ENCODE peak calls at places on chromosomes 13 and 19, in five cellular contexts. One of them, this sample, is unnamed.
A peak's percentile ranks its signal among the peaks of the same experiment; 100 is the strongest.

GRCh38 chr19:46241676-46242075 is 12.1 kb downstream of the IGFL1 start:
- DNase-seq in hippocampal formation: no peak
- DNase-seq in OCI-LY7: no peak
- DNase-seq in activated T-cell treated with anti-CD3 and anti-CD28 coated beads, Interleukin-2, amount 50 U/mL, for 1 hour: no peak
- DNase-seq in fibroblast of the aortic adventitia: no peak
- DNase-seq in this sample: no peak

GRCh38 chr19:51810228-51810627 is 15.3 kb downstream of the FPR3 start:
- DNase-seq in hippocampal formation: no peak
- DNase-seq in OCI-LY7: no peak
- DNase-seq in activated T-cell treated with anti-CD3 and anti-CD28 coated beads, Interleukin-2, amount 50 U/mL, for 1 hour: no peak
- DNase-seq in fibroblast of the aortic adventitia: peak; percentile 44
- DNase-seq in this sample: no peak

GRCh38 chr19:6654347-6655310 is 15.3 kb downstream of the TNFSF14 start:
- DNase-seq in hippocampal formation: no peak
- DNase-seq in OCI-LY7: peak; percentile 36
- DNase-seq in activated T-cell treated with anti-CD3 and anti-CD28 coated beads, Interleukin-2, amount 50 U/mL, for 1 hour: peak; percentile 49
- DNase-seq in fibroblast of the aortic adventitia: no peak
- DNase-seq in this sample: no peak

GRCh38 chr13:26965976-26966375 is 205.4 kb upstream of the GPR12 start:
- DNase-seq in hippocampal formation: no peak
- DNase-seq in OCI-LY7: no peak
- DNase-seq in activated T-cell treated with anti-CD3 and anti-CD28 coated beads, Interleukin-2, amount 50 U/mL, for 1 hour: no peak
- DNase-seq in fibroblast of the aortic adventitia: peak; percentile 76
- DNase-seq in this sample: peak; percentile 22

GRCh38 chr13:30346789-30347167 is 39.4 kb upstream of the KATNAL1 start:
- DNase-seq in hippocampal formation: no peak
- DNase-seq in OCI-LY7: no peak
- DNase-seq in activated T-cell treated with anti-CD3 and anti-CD28 coated beads, Interleukin-2, amount 50 U/mL, for 1 hour: no peak
- DNase-seq in fibroblast of the aortic adventitia: no peak
- DNase-seq in this sample: no peak

GRCh38 chr13:76975863-76976262 is 16.0 kb upstream of the CLN5 start:
- DNase-seq in hippocampal formation: no peak
- DNase-seq in OCI-LY7: no peak
- DNase-seq in activated T-cell treated with anti-CD3 and anti-CD28 coated beads, Interleukin-2, amount 50 U/mL, for 1 hour: no peak
- DNase-seq in fibroblast of the aortic adventitia: no peak
- DNase-seq in this sample: no peak

GRCh38 chr13:49935171-49936084 is 712 bp downstream of the SPRYD7 start:
- DNase-seq in hippocampal formation: peak; percentile 62
- DNase-seq in OCI-LY7: peak; percentile 44
- DNase-seq in activated T-cell treated with anti-CD3 and anti-CD28 coated beads, Interleukin-2, amount 50 U/mL, for 1 hour: no peak
- DNase-seq in fibroblast of the aortic adventitia: peak; percentile 56
- DNase-seq in this sample: peak; percentile 20

GRCh38 chr19:55390461-55390880 is 4.7 kb downstream of the RPL28 start:
- DNase-seq in hippocampal formation: no peak
- DNase-seq in OCI-LY7: no peak
- DNase-seq in activated T-cell treated with anti-CD3 and anti-CD28 coated beads, Interleukin-2, amount 50 U/mL, for 1 hour: no peak
- DNase-seq in fibroblast of the aortic adventitia: no peak
- DNase-seq in this sample: no peak

GRCh38 chr19:10086032-10086903 is at the start of gene SHFL:
- DNase-seq in hippocampal formation: peak; percentile 28
- DNase-seq in OCI-LY7: peak; percentile 81
- DNase-seq in activated T-cell treated with anti-CD3 and anti-CD28 coated beads, Interleukin-2, amount 50 U/mL, for 1 hour: peak; percentile 89
- DNase-seq in fibroblast of the aortic adventitia: peak; percentile 55
- DNase-seq in this sample: peak; percentile 33

GRCh38 chr13:110512198-110512740 is 49.3 kb downstream of the RAB20 start:
- DNase-seq in hippocampal formation: no peak
- DNase-seq in OCI-LY7: no peak
- DNase-seq in activated T-cell treated with anti-CD3 and anti-CD28 coated beads, Interleukin-2, amount 50 U/mL, for 1 hour: no peak
- DNase-seq in fibroblast of the aortic adventitia: no peak
- DNase-seq in this sample: no peak

GRCh38 chr19:39449116-39449797 is 3.9 kb downstream of the SUPT5H start:
- DNase-seq in hippocampal formation: no peak
- DNase-seq in OCI-LY7: peak; percentile 38
- DNase-seq in activated T-cell treated with anti-CD3 and anti-CD28 coated beads, Interleukin-2, amount 50 U/mL, for 1 hour: no peak
- DNase-seq in fibroblast of the aortic adventitia: no peak
- DNase-seq in this sample: no peak

GRCh38 chr13:106466691-106467405 is 68.6 kb downstream of the EFNB2 start:
- DNase-seq in hippocampal formation: no peak
- DNase-seq in OCI-LY7: no peak
- DNase-seq in activated T-cell treated with anti-CD3 and anti-CD28 coated beads, Interleukin-2, amount 50 U/mL, for 1 hour: no peak
- DNase-seq in fibroblast of the aortic adventitia: no peak
- DNase-seq in this sample: no peak

GRCh38 chr13:84645196-84646071 is 763.2 kb upstream of the SLITRK1 start:
- DNase-seq in hippocampal formation: no peak
- DNase-seq in OCI-LY7: no peak
- DNase-seq in activated T-cell treated with anti-CD3 and anti-CD28 coated beads, Interleukin-2, amount 50 U/mL, for 1 hour: no peak
- DNase-seq in fibroblast of the aortic adventitia: peak; percentile 92
- DNase-seq in this sample: no peak

GRCh38 chr13:27997904-27998522 is 9.5 kb upstream of the URAD start:
- DNase-seq in hippocampal formation: no peak
- DNase-seq in OCI-LY7: peak; percentile 66
- DNase-seq in activated T-cell treated with anti-CD3 and anti-CD28 coated beads, Interleukin-2, amount 50 U/mL, for 1 hour: peak; percentile 21
- DNase-seq in fibroblast of the aortic adventitia: peak; percentile 51
- DNase-seq in this sample: peak; percentile 4

GRCh38 chr19:3358919-3359849 is 7.2 kb upstream of the NFIC start:
- DNase-seq in hippocampal formation: peak; percentile 62
- DNase-seq in OCI-LY7: peak; percentile 28
- DNase-seq in activated T-cell treated with anti-CD3 and anti-CD28 coated beads, Interleukin-2, amount 50 U/mL, for 1 hour: peak; percentile 75
- DNase-seq in fibroblast of the aortic adventitia: no peak
- DNase-seq in this sample: no peak

GRCh38 chr13:90717451-90717936 is 630.0 kb upstream of the MIR17HG start:
- DNase-seq in hippocampal formation: no peak
- DNase-seq in OCI-LY7: no peak
- DNase-seq in activated T-cell treated with anti-CD3 and anti-CD28 coated beads, Interleukin-2, amount 50 U/mL, for 1 hour: no peak
- DNase-seq in fibroblast of the aortic adventitia: peak; percentile 59
- DNase-seq in this sample: peak; percentile 12

GRCh38 chr13:59991395-59991794 is 172.3 kb downstream of the DIAPH3 start:
- DNase-seq in hippocampal formation: no peak
- DNase-seq in OCI-LY7: no peak
- DNase-seq in activated T-cell treated with anti-CD3 and anti-CD28 coated beads, Interleukin-2, amount 50 U/mL, for 1 hour: no peak
- DNase-seq in fibroblast of the aortic adventitia: no peak
- DNase-seq in this sample: no peak

GRCh38 chr19:55080915-55081772 is 5.5 kb downstream of the EPS8L1 start:
- DNase-seq in hippocampal formation: peak; percentile 35
- DNase-seq in OCI-LY7: peak; percentile 90
- DNase-seq in activated T-cell treated with anti-CD3 and anti-CD28 coated beads, Interleukin-2, amount 50 U/mL, for 1 hour: peak; percentile 91
- DNase-seq in fibroblast of the aortic adventitia: peak; percentile 36
- DNase-seq in this sample: peak; percentile 27

GRCh38 chr19:49413348-49413747 is 9.9 kb downstream of the PTH2 start:
- DNase-seq in hippocampal formation: no peak
- DNase-seq in OCI-LY7: no peak
- DNase-seq in activated T-cell treated with anti-CD3 and anti-CD28 coated beads, Interleukin-2, amount 50 U/mL, for 1 hour: no peak
- DNase-seq in fibroblast of the aortic adventitia: no peak
- DNase-seq in this sample: no peak

GRCh38 chr19:47529018-47529742 is 14.3 kb upstream of the NAPA start:
- DNase-seq in hippocampal formation: no peak
- DNase-seq in OCI-LY7: no peak
- DNase-seq in activated T-cell treated with anti-CD3 and anti-CD28 coated beads, Interleukin-2, amount 50 U/mL, for 1 hour: no peak
- DNase-seq in fibroblast of the aortic adventitia: no peak
- DNase-seq in this sample: no peak

GRCh38 chr13:78978381-78978998 is 319.5 kb upstream of the OBI1 start:
- DNase-seq in hippocampal formation: no peak
- DNase-seq in OCI-LY7: peak; percentile 66
- DNase-seq in activated T-cell treated with anti-CD3 and anti-CD28 coated beads, Interleukin-2, amount 50 U/mL, for 1 hour: no peak
- DNase-seq in fibroblast of the aortic adventitia: peak; percentile 75
- DNase-seq in this sample: peak; percentile 42

GRCh38 chr19:45692187-45693111 is at the start of gene QPCTL:
- DNase-seq in hippocampal formation: peak; percentile 96
- DNase-seq in OCI-LY7: peak; percentile 100
- DNase-seq in activated T-cell treated with anti-CD3 and anti-CD28 coated beads, Interleukin-2, amount 50 U/mL, for 1 hour: peak; percentile 92
- DNase-seq in fibroblast of the aortic adventitia: peak; percentile 99
- DNase-seq in this sample: peak; percentile 98

GRCh38 chr19:29878973-29879654 is 62.9 kb upstream of the URI1 start:
- DNase-seq in hippocampal formation: no peak
- DNase-seq in OCI-LY7: peak; percentile 16
- DNase-seq in activated T-cell treated with anti-CD3 and anti-CD28 coated beads, Interleukin-2, amount 50 U/mL, for 1 hour: no peak
- DNase-seq in fibroblast of the aortic adventitia: peak; percentile 52
- DNase-seq in this sample: no peak

GRCh38 chr19:18058208-18059009 is 28.3 kb downstream of the IL12RB1 start:
- DNase-seq in hippocampal formation: peak; percentile 68
- DNase-seq in OCI-LY7: peak; percentile 85
- DNase-seq in activated T-cell treated with anti-CD3 and anti-CD28 coated beads, Interleukin-2, amount 50 U/mL, for 1 hour: peak; percentile 86
- DNase-seq in fibroblast of the aortic adventitia: peak; percentile 72
- DNase-seq in this sample: peak; percentile 41

GRCh38 chr19:18417250-18418033 is 1.8 kb upstream of the SSBP4 start:
- DNase-seq in hippocampal formation: peak; percentile 48
- DNase-seq in OCI-LY7: no peak
- DNase-seq in activated T-cell treated with anti-CD3 and anti-CD28 coated beads, Interleukin-2, amount 50 U/mL, for 1 hour: no peak
- DNase-seq in fibroblast of the aortic adventitia: peak; percentile 72
- DNase-seq in this sample: peak; percentile 69

GRCh38 chr19:12527034-12527836 is 24.0 kb downstream of the ZNF564 start:
- DNase-seq in hippocampal formation: no peak
- DNase-seq in OCI-LY7: peak; percentile 22
- DNase-seq in activated T-cell treated with anti-CD3 and anti-CD28 coated beads, Interleukin-2, amount 50 U/mL, for 1 hour: no peak
- DNase-seq in fibroblast of the aortic adventitia: peak; percentile 36
- DNase-seq in this sample: peak; percentile 2

GRCh38 chr19:41595258-41595889 is 19.4 kb downstream of the CEACAM21 start:
- DNase-seq in hippocampal formation: peak; percentile 3
- DNase-seq in OCI-LY7: peak; percentile 81
- DNase-seq in activated T-cell treated with anti-CD3 and anti-CD28 coated beads, Interleukin-2, amount 50 U/mL, for 1 hour: peak; percentile 65
- DNase-seq in fibroblast of the aortic adventitia: peak; percentile 76
- DNase-seq in this sample: peak; percentile 57

GRCh38 chr19:41302624-41303351 is 7.2 kb upstream of the CCDC97 start:
- DNase-seq in hippocampal formation: no peak
- DNase-seq in OCI-LY7: no peak
- DNase-seq in activated T-cell treated with anti-CD3 and anti-CD28 coated beads, Interleukin-2, amount 50 U/mL, for 1 hour: peak; percentile 68
- DNase-seq in fibroblast of the aortic adventitia: no peak
- DNase-seq in this sample: no peak

GRCh38 chr13:42660367-42660965 is 86.5 kb downstream of the TNFSF11 start:
- DNase-seq in hippocampal formation: no peak
- DNase-seq in OCI-LY7: peak; percentile 1
- DNase-seq in activated T-cell treated with anti-CD3 and anti-CD28 coated beads, Interleukin-2, amount 50 U/mL, for 1 hour: no peak
- DNase-seq in fibroblast of the aortic adventitia: peak; percentile 33
- DNase-seq in this sample: peak; percentile 21

GRCh38 chr13:113630296-113630695 is 27.7 kb downstream of the ATP4B start:
- DNase-seq in hippocampal formation: no peak
- DNase-seq in OCI-LY7: no peak
- DNase-seq in activated T-cell treated with anti-CD3 and anti-CD28 coated beads, Interleukin-2, amount 50 U/mL, for 1 hour: no peak
- DNase-seq in fibroblast of the aortic adventitia: no peak
- DNase-seq in this sample: no peak

GRCh38 chr13:39263033-39263432 is 224.8 kb downstream of the NHLRC3 start:
- DNase-seq in hippocampal formation: peak; percentile 46
- DNase-seq in OCI-LY7: peak; percentile 44
- DNase-seq in activated T-cell treated with anti-CD3 and anti-CD28 coated beads, Interleukin-2, amount 50 U/mL, for 1 hour: no peak
- DNase-seq in fibroblast of the aortic adventitia: peak; percentile 39
- DNase-seq in this sample: peak; percentile 6